ENCODE peak calls at places on chromosome 7, in four cellular contexts. Z, T, F and S are unnamed samples.

GRCh38 chr7:75048435-75049379 is 24.9 kb downstream of the RCC1L start:
- DNase-seq in Z (no peak), T (no peak), F (no peak), S (no peak)

GRCh38 chr7:131521651-131522163 is 34.7 kb downstream of the PODXL start:
- DNase-seq in Z (no peak), T (peak), F (peak), S (no peak)

GRCh38 chr7:132255898-132256297 is 320.4 kb downstream of the PLXNA4 start:
- DNase-seq in Z (no peak), T (peak), F (no peak), S (no peak)

GRCh38 chr7:38311329-38311937 is 38.0 kb upstream of the TARP start:
- DNase-seq in Z (no peak), T (peak), F (peak), S (no peak)

GRCh38 chr7:22566592-22566991 is 66.6 kb upstream of the STEAP1B start:
- DNase-seq in Z (no peak), T (no peak), F (no peak), S (no peak)

GRCh38 chr7:94127026-94127425 is 122.9 kb upstream of the BET1 start:
- DNase-seq in Z (no peak), T (no peak), F (peak), S (no peak)

GRCh38 chr7:17070117-17070750 is 188.5 kb upstream of the AGR3 start:
- DNase-seq in Z (no peak), T (no peak), F (no peak), S (no peak)

GRCh38 chr7:130337410-130337971 is 7.1 kb upstream of the CPA5 start:
- DNase-seq in Z (no peak), T (no peak), F (no peak), S (no peak)

GRCh38 chr7:73570977-73571376 is 7.4 kb downstream of the TBL2 start:
- DNase-seq in Z (no peak), T (no peak), F (no peak), S (no peak)

GRCh38 chr7:12638851-12639467 is 48.5 kb upstream of the ARL4A start:
- DNase-seq in Z (no peak), T (no peak), F (peak), S (no peak)

GRCh38 chr7:66205736-66206080 is 574 bp downstream of the TPST1 start:
- DNase-seq in Z (no peak), T (no peak), F (no peak), S (peak)

GRCh38 chr7:28747404-28747803 is 210.7 kb downstream of the TRIL start:
- DNase-seq in Z (no peak), T (no peak), F (no peak), S (no peak)

GRCh38 chr7:19455508-19456132 is 253.2 kb downstream of the POLR1F start:
- DNase-seq in Z (no peak), T (no peak), F (no peak), S (no peak)

GRCh38 chr7:117169907-117170306 is 153.0 kb downstream of the WNT2 start:
- DNase-seq in Z (no peak), T (no peak), F (no peak), S (no peak)

GRCh38 chr7:131108212-131108980 is 219.3 kb upstream of the MKLN1 start:
- DNase-seq in Z (peak), T (no peak), F (peak), S (no peak)